ENCODE peak calls at places on chromosomes 1 and 21, in five cellular contexts. One of them, this sample, is unnamed. For H3K27me3, the result is how much of the 10 kb centered on the place peaks cover.

GRCh38 chr1:33501309-33501708 is 28.9 kb downstream of the ZSCAN20 start:
- DNase-seq in psoas muscle: no peak
- DNase-seq in spleen: no peak
- DNase-seq in DND-41: no peak
- DNase-seq in adrenal gland: no peak
- DNase-seq in this sample: no peak

GRCh38 chr1:53306168-53306567 is 21.7 kb downstream of the LRP8 start:
- DNase-seq in psoas muscle: no peak
- DNase-seq in spleen: no peak
- DNase-seq in DND-41: no peak
- DNase-seq in adrenal gland: no peak
- DNase-seq in this sample: no peak

GRCh38 chr1:84164567-84165021 is 20.5 kb downstream of the PRKACB start:
- DNase-seq in psoas muscle: no peak
- DNase-seq in spleen: no peak
- DNase-seq in DND-41: no peak
- DNase-seq in adrenal gland: no peak
- DNase-seq in this sample: no peak

GRCh38 chr1:222239130-222239529 is 308.8 kb downstream of the HHIPL2 start:
- DNase-seq in psoas muscle: no peak
- DNase-seq in spleen: no peak
- DNase-seq in DND-41: no peak
- DNase-seq in adrenal gland: no peak
- DNase-seq in this sample: no peak

GRCh38 chr21:15138475-15138874 is 73.7 kb upstream of the NRIP1 start:
- DNase-seq in psoas muscle: peak
- DNase-seq in spleen: no peak
- DNase-seq in DND-41: peak
- DNase-seq in adrenal gland: no peak
- DNase-seq in this sample: no peak

GRCh38 chr1:61591316-61591715 is 133.6 kb downstream of the TM2D1 start:
- DNase-seq in psoas muscle: no peak
- DNase-seq in spleen: no peak
- DNase-seq in DND-41: no peak
- DNase-seq in adrenal gland: no peak
- DNase-seq in this sample: no peak

GRCh38 chr1:88800382-88801051 is 90.8 kb downstream of the GTF2B start:
- DNase-seq in psoas muscle: no peak
- DNase-seq in spleen: no peak
- DNase-seq in DND-41: no peak
- DNase-seq in adrenal gland: peak
- DNase-seq in this sample: no peak

GRCh38 chr1:93471911-93472310 is 24.0 kb downstream of the FNBP1L start:
- DNase-seq in psoas muscle: no peak
- DNase-seq in spleen: no peak
- DNase-seq in DND-41: no peak
- DNase-seq in adrenal gland: peak
- DNase-seq in this sample: no peak

GRCh38 chr1:186183970-186184628 is 191.0 kb downstream of the TPR start:
- DNase-seq in psoas muscle: no peak
- DNase-seq in spleen: no peak
- DNase-seq in DND-41: no peak
- DNase-seq in adrenal gland: no peak
- DNase-seq in this sample: no peak

GRCh38 chr1:12485231-12486172 is 132.5 kb downstream of the DHRS3 start:
- DNase-seq in psoas muscle: no peak
- DNase-seq in spleen: no peak
- DNase-seq in DND-41: no peak
- DNase-seq in adrenal gland: no peak
- DNase-seq in this sample: no peak

GRCh38 chr1:231528175-231529029 is at the start of gene TSNAX:
- DNase-seq in psoas muscle: peak
- DNase-seq in spleen: peak
- DNase-seq in DND-41: peak
- DNase-seq in adrenal gland: peak
- DNase-seq in this sample: peak

GRCh38 chr21:28791595-28792282 is 200.9 kb downstream of the LTN1 start:
- DNase-seq in psoas muscle: no peak
- DNase-seq in spleen: no peak
- DNase-seq in DND-41: no peak
- DNase-seq in adrenal gland: no peak
- DNase-seq in this sample: no peak

GRCh38 chr1:114803001-114803400 is 22.5 kb upstream of the SIKE1 start:
- DNase-seq in psoas muscle: no peak
- DNase-seq in spleen: no peak
- DNase-seq in DND-41: no peak
- DNase-seq in adrenal gland: no peak
- DNase-seq in this sample: no peak

GRCh38 chr1:10059329-10059691 is 26.6 kb downstream of the UBE4B start:
- DNase-seq in psoas muscle: peak
- DNase-seq in spleen: no peak
- DNase-seq in DND-41: no peak
- DNase-seq in adrenal gland: no peak
- DNase-seq in this sample: no peak

GRCh38 chr1:201015551-201016091 is 7.9 kb downstream of the KIF21B start:
- DNase-seq in psoas muscle: no peak
- DNase-seq in spleen: peak
- DNase-seq in DND-41: no peak
- DNase-seq in adrenal gland: no peak
- DNase-seq in this sample: no peak

GRCh38 chr1:185857447-185857846 is 123.3 kb downstream of the HMCN1 start:
- DNase-seq in psoas muscle: no peak
- DNase-seq in spleen: no peak
- DNase-seq in DND-41: no peak
- DNase-seq in adrenal gland: no peak
- DNase-seq in this sample: no peak

GRCh38 chr1:206766251-206766856 is 4.2 kb upstream of the IL19 start:
- DNase-seq in psoas muscle: peak
- DNase-seq in spleen: peak
- DNase-seq in DND-41: peak
- DNase-seq in adrenal gland: peak
- DNase-seq in this sample: peak

GRCh38 chr1:213446496-213446895 is 395.5 kb downstream of the RPS6KC1 start:
- DNase-seq in psoas muscle: no peak
- DNase-seq in spleen: no peak
- DNase-seq in DND-41: no peak
- DNase-seq in adrenal gland: no peak
- DNase-seq in this sample: no peak

GRCh38 chr1:201319631-201320030 is 36.3 kb downstream of the PKP1 start:
- DNase-seq in psoas muscle: no peak
- DNase-seq in spleen: no peak
- DNase-seq in DND-41: no peak
- DNase-seq in adrenal gland: no peak
- DNase-seq in this sample: no peak

GRCh38 chr1:180981596-180982387 is 40.9 kb downstream of the STX6 start:
- DNase-seq in psoas muscle: no peak
- DNase-seq in spleen: no peak
- DNase-seq in DND-41: peak
- DNase-seq in adrenal gland: no peak
- DNase-seq in this sample: no peak

GRCh38 chr1:60637651-60638050 is 444.7 kb upstream of the NFIA start:
- DNase-seq in psoas muscle: no peak
- DNase-seq in spleen: no peak
- DNase-seq in DND-41: no peak
- DNase-seq in adrenal gland: no peak
- DNase-seq in this sample: no peak

GRCh38 chr1:91761303-91761721 is 124.6 kb downstream of the TGFBR3 start:
- DNase-seq in psoas muscle: peak
- DNase-seq in spleen: no peak
- DNase-seq in DND-41: no peak
- DNase-seq in adrenal gland: no peak
- DNase-seq in this sample: no peak

GRCh38 chr21:42189860-42190491 is 29.0 kb upstream of the ABCG1 start:
- DNase-seq in psoas muscle: no peak
- DNase-seq in spleen: no peak
- DNase-seq in DND-41: no peak
- DNase-seq in adrenal gland: no peak
- DNase-seq in this sample: no peak

GRCh38 chr1:233707153-233707905 is 93.4 kb downstream of the KCNK1 start:
- DNase-seq in psoas muscle: no peak
- DNase-seq in spleen: no peak
- DNase-seq in DND-41: no peak
- DNase-seq in adrenal gland: peak
- DNase-seq in this sample: no peak

DNA sequence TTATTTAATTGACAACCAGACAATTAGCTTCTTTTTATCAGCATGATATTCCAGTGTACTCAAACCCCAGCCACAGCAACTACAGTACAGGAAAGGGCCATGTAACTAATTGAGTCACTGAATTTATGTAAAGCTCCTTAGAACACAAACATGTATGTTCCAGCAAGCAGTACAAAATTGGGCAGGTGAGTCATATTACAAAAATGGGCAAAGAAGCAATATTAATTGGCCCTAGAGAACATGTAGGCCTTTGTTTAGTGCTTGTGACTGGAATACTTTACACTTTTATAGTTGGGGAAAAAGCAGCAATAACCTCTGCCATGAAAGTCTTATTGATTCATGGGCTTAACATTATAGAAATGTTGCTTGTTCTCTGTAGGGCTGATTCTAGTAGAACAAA is 31.8 kb downstream of the CLEC20A start:
- DNase-seq in psoas muscle: no peak
- DNase-seq in spleen: no peak
- DNase-seq in DND-41: no peak
- DNase-seq in adrenal gland: no peak
- DNase-seq in this sample: no peak
- H3K4me3 ChIP-seq in psoas muscle: no peak
- H3K4me3 ChIP-seq in spleen: no peak
- H3K4me3 ChIP-seq in DND-41: no peak
- H3K4me3 ChIP-seq in adrenal gland: no peak
- H3K4me3 ChIP-seq in this sample: no peak

GRCh38 chr1:63792152-63792551 is 18.3 kb downstream of the ROR1 start:
- DNase-seq in psoas muscle: no peak
- DNase-seq in spleen: no peak
- DNase-seq in DND-41: no peak
- DNase-seq in adrenal gland: no peak
- DNase-seq in this sample: no peak

GRCh38 chr1:63787875-63788274 is 14.1 kb downstream of the ROR1 start:
- DNase-seq in psoas muscle: no peak
- DNase-seq in spleen: no peak
- DNase-seq in DND-41: no peak
- DNase-seq in adrenal gland: no peak
- DNase-seq in this sample: no peak

GRCh38 chr1:63793741-63794240 is 20.0 kb downstream of the ROR1 start:
- DNase-seq in psoas muscle: no peak
- DNase-seq in spleen: no peak
- DNase-seq in DND-41: no peak
- DNase-seq in adrenal gland: no peak
- DNase-seq in this sample: no peak

GRCh38 chr1:63790989-63791388 is 17.2 kb downstream of the ROR1 start:
- DNase-seq in psoas muscle: no peak
- DNase-seq in spleen: no peak
- DNase-seq in DND-41: no peak
- DNase-seq in adrenal gland: no peak
- DNase-seq in this sample: no peak

DNA sequence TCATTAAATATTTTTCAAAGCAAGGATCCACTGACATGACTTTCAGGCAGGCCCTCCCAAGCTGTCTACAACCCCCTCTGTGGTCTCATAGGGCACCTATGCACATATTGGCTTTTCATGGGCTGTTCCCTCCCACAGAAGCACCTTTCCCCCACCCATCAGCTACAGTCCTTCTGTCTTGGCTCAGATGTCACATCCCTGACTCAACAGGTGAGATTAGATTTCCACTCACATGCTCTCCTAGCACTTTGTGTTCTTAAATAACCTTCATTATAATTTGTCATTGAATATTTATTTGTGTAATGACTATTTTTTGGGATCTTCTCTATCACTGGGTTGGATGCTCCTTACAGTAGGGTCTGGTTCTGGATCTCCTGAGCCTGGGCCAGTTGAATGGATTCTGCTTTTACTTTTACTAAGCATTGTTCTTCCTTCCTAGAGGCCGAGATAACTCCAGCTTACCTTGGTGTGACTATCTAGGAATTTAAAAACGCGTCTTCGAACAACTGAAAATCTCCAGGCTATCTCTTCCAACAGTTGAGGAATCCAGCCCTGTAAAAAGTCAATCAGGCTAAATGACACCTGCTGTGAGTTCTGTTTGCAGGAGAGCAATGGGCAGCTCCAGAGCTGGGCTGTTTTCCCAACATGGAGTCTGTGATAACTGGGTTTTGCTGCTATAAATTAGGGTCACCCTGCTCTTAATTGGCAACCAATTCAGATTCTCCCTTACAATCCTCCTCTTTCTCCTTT is 16.2 kb downstream of the ROR1 start:
- DNase-seq in psoas muscle: no peak
- DNase-seq in spleen: no peak
- DNase-seq in DND-41: no peak
- DNase-seq in adrenal gland: no peak
- DNase-seq in this sample: no peak
- H3K27me3 ChIP-seq in psoas muscle: under half
- H3K27me3 ChIP-seq in spleen: under half
- H3K27me3 ChIP-seq in DND-41: under half
- H3K27me3 ChIP-seq in adrenal gland: under half
- H3K27me3 ChIP-seq in this sample: under half

GRCh38 chr1:149914545-149914944 is 3.1 kb downstream of the SV2A start:
- DNase-seq in psoas muscle: no peak
- DNase-seq in spleen: no peak
- DNase-seq in DND-41: no peak
- DNase-seq in adrenal gland: no peak
- DNase-seq in this sample: no peak

GRCh38 chr1:149915429-149916192 is 2.0 kb downstream of the SV2A start:
- DNase-seq in psoas muscle: no peak
- DNase-seq in spleen: no peak
- DNase-seq in DND-41: peak
- DNase-seq in adrenal gland: no peak
- DNase-seq in this sample: no peak

GRCh38 chr1:149916927-149917310 is 725 bp downstream of the SV2A start:
- DNase-seq in psoas muscle: no peak
- DNase-seq in spleen: no peak
- DNase-seq in DND-41: no peak
- DNase-seq in adrenal gland: no peak
- DNase-seq in this sample: no peak

GRCh38 chr1:149917590-149918144 is at the start of gene SV2A:
- DNase-seq in psoas muscle: peak
- DNase-seq in spleen: no peak
- DNase-seq in DND-41: peak
- DNase-seq in adrenal gland: peak
- DNase-seq in this sample: peak

GRCh38 chr1:149916193-149916926 is 1.3 kb downstream of the SV2A start:
- DNase-seq in psoas muscle: no peak
- DNase-seq in spleen: no peak
- DNase-seq in DND-41: peak
- DNase-seq in adrenal gland: no peak
- DNase-seq in this sample: no peak
- H3K4me3 ChIP-seq in psoas muscle: no peak
- H3K4me3 ChIP-seq in spleen: peak
- H3K4me3 ChIP-seq in DND-41: peak
- H3K4me3 ChIP-seq in adrenal gland: no peak
- H3K4me3 ChIP-seq in this sample: peak

DNA sequence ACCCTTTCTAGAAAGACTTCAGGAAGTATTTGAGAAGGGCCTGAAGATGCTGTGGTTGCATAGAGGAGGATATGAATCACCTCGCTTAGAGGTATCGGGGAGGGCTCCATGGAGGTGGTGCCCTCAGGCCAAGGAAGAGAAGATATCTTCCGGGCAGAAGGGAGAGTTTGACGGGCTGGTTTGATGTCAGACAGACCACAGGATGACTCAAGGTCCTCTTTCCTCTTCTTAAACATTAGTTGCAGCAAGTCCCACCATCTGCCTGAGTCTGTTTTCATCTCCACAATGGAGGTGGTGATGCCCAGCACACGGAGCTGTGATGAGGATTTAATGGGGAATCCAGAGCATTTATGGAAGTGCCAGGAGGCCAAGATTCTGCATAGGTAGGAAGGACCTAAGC is 25.1 kb upstream of the RUNX3 start:
- DNase-seq in psoas muscle: no peak
- DNase-seq in spleen: peak
- DNase-seq in DND-41: peak
- DNase-seq in adrenal gland: no peak
- DNase-seq in this sample: no peak
- H3K27me3 ChIP-seq in psoas muscle: under half
- H3K27me3 ChIP-seq in spleen: under half
- H3K27me3 ChIP-seq in DND-41: under half
- H3K27me3 ChIP-seq in adrenal gland: under half
- H3K27me3 ChIP-seq in this sample: under half